ENCODE peak calls at places on chromosome 16, in five cellular contexts. One of them, this sample, is unnamed.

GRCh38 chr16:10868562-10869469 is 8.2 kb upstream of the CIITA start:
- DNase-seq in ovary: no peak
- DNase-seq in fibroblast of lung: no peak
- DNase-seq in upper lobe of left lung: peak; percentile 77
- DNase-seq in PC-3: no peak
- DNase-seq in this sample: no peak

GRCh38 chr16:10936585-10936984 is 5.7 kb downstream of the DEXI start:
- DNase-seq in ovary: no peak
- DNase-seq in fibroblast of lung: no peak
- DNase-seq in upper lobe of left lung: no peak
- DNase-seq in PC-3: no peak
- DNase-seq in this sample: no peak

GRCh38 chr16:83453977-83454376 is 353.8 kb upstream of the HSBP1 start:
- DNase-seq in ovary: no peak
- DNase-seq in fibroblast of lung: no peak
- DNase-seq in upper lobe of left lung: no peak
- DNase-seq in PC-3: no peak
- DNase-seq in this sample: no peak

GRCh38 chr16:25135239-25135878 is 23.8 kb downstream of the LCMT1 start:
- DNase-seq in ovary: no peak
- DNase-seq in fibroblast of lung: peak; percentile 52
- DNase-seq in upper lobe of left lung: no peak
- DNase-seq in PC-3: peak; percentile 78
- DNase-seq in this sample: no peak

GRCh38 chr16:17921357-17921978 is 415.1 kb downstream of the NPIPA8 start:
- DNase-seq in ovary: no peak
- DNase-seq in fibroblast of lung: no peak
- DNase-seq in upper lobe of left lung: peak; percentile 34
- DNase-seq in PC-3: peak; percentile 3
- DNase-seq in this sample: peak; percentile 80

GRCh38 chr16:87288753-87289362 is 28.3 kb downstream of the C16orf95 start:
- DNase-seq in ovary: no peak
- DNase-seq in fibroblast of lung: peak; percentile 91
- DNase-seq in upper lobe of left lung: no peak
- DNase-seq in PC-3: no peak
- DNase-seq in this sample: no peak

GRCh38 chr16:25089346-25089745 is 22.2 kb upstream of the LCMT1 start:
- DNase-seq in ovary: no peak
- DNase-seq in fibroblast of lung: no peak
- DNase-seq in upper lobe of left lung: no peak
- DNase-seq in PC-3: peak; percentile 65
- DNase-seq in this sample: no peak

GRCh38 chr16:84042879-84043485 is 387 bp upstream of the SLC38A8 start:
- DNase-seq in ovary: no peak
- DNase-seq in fibroblast of lung: no peak
- DNase-seq in upper lobe of left lung: peak; percentile 33
- DNase-seq in PC-3: no peak
- DNase-seq in this sample: peak; percentile 35

GRCh38 chr16:11140466-11140865 is 115.5 kb downstream of the SOCS1 start:
- DNase-seq in ovary: no peak
- DNase-seq in fibroblast of lung: no peak
- DNase-seq in upper lobe of left lung: no peak
- DNase-seq in PC-3: no peak
- DNase-seq in this sample: no peak

GRCh38 chr16:48491517-48491916 is 106.3 kb upstream of the SIAH1 start:
- DNase-seq in ovary: no peak
- DNase-seq in fibroblast of lung: peak; percentile 62
- DNase-seq in upper lobe of left lung: no peak
- DNase-seq in PC-3: no peak
- DNase-seq in this sample: no peak

GRCh38 chr16:66899945-66900688 is 18.6 kb downstream of the CDH16 start:
- DNase-seq in ovary: peak; percentile 94
- DNase-seq in fibroblast of lung: peak; percentile 87
- DNase-seq in upper lobe of left lung: peak; percentile 82
- DNase-seq in PC-3: peak; percentile 21
- DNase-seq in this sample: peak; percentile 97

GRCh38 chr16:58367252-58367651 is 25.0 kb upstream of the GINS3 start:
- DNase-seq in ovary: no peak
- DNase-seq in fibroblast of lung: no peak
- DNase-seq in upper lobe of left lung: no peak
- DNase-seq in PC-3: no peak
- DNase-seq in this sample: no peak

GRCh38 chr16:4663756-4664465 is 29.5 kb upstream of the NUDT16L1 start:
- DNase-seq in ovary: no peak
- DNase-seq in fibroblast of lung: no peak
- DNase-seq in upper lobe of left lung: peak; percentile 80
- DNase-seq in PC-3: no peak
- DNase-seq in this sample: no peak

GRCh38 chr16:65318138-65318537 is 196.3 kb upstream of the CDH11 start:
- DNase-seq in ovary: no peak
- DNase-seq in fibroblast of lung: no peak
- DNase-seq in upper lobe of left lung: no peak
- DNase-seq in PC-3: no peak
- DNase-seq in this sample: peak; percentile 92

GRCh38 chr16:50193594-50193993 is 40.5 kb downstream of the TENT4B start:
- DNase-seq in ovary: no peak
- DNase-seq in fibroblast of lung: no peak
- DNase-seq in upper lobe of left lung: no peak
- DNase-seq in PC-3: no peak
- DNase-seq in this sample: no peak

GRCh38 chr16:73873643-73874042 is 423.0 kb upstream of the PSMD7 start:
- DNase-seq in ovary: no peak
- DNase-seq in fibroblast of lung: no peak
- DNase-seq in upper lobe of left lung: no peak
- DNase-seq in PC-3: no peak
- DNase-seq in this sample: no peak

DNA sequence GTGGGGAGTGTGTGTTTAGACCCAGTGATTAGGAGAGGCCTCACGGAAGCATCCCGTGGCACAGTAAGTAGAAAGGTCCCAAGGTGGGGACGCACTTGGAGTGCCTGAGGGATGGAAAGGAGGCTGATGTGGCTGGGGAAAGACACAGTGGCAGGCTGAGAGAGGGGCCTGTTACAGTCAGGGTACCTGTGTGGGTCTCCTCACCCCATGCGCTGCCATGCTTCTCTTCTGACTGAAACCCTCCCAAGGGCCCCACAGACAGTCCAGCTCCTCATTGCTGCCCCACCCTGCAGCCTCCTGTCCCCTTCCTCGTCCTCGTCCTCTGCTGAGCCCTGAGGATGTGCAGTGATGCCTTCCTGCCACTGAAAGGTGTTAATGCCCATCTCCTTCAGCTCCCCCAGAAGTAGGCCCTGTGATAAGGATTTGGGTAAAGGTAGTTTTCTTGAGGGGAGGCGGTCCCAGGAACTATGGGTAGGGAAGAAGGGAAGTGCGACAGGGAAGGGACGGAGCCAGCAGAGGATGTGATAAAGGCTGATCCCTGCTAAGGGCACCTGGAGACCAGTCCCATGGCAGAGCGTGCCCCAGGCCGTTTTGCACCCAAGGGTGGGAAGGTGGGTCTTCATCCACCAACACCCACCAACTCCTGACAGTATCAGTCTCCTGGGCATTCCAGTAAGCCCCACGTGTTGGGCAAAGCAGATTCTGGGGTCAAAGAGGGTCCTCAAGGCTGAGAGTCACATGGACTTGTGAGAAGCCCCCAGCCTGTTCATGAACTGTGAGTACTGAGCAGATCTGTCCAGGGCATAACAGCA is 237.2 kb downstream of the GSG1L start:
- DNase-seq in ovary: no peak
- DNase-seq in fibroblast of lung: no peak
- DNase-seq in upper lobe of left lung: no peak
- DNase-seq in PC-3: no peak
- DNase-seq in this sample: no peak
- H3K27me3 ChIP-seq in ovary: no peaks in the 10 kb centered on the region
- H3K27me3 ChIP-seq in fibroblast of lung: no peaks in the 10 kb centered on the region
- H3K27me3 ChIP-seq in upper lobe of left lung: no peaks in the 10 kb centered on the region
- H3K27me3 ChIP-seq in PC-3: no peaks in the 10 kb centered on the region
- H3K27me3 ChIP-seq in this sample: no peaks in the 10 kb centered on the region

DNA sequence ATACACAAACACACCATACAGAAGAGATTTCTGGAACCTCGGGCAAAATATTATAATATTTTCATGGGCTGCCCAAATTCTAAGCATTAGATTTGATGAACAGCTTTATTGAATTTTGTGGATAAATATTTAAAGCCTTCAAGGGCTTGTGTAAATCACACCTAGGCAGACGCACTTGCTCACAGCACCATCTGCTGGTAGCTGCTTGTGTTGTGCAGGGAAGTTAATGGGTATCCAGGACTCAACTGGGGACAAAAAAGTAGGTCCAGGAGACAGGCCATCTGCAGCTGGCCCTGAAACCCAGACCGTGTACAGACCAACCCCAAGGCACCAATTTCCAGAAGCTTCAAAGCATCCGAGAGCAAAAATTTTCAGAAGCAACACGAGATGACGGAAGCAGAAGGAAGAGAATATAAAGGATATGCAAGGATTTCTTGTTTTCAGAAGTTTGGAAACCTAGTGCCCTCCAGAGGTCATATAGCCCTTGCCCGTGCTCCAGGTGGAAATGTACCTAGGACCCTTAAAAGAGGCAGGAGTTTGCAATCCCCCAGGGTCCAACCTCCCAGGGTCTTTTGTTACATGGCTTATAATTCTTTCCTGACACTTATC is 140.0 kb downstream of the CHD9NB start:
- DNase-seq in ovary: peak; percentile 23
- DNase-seq in fibroblast of lung: peak; percentile 66
- DNase-seq in upper lobe of left lung: peak; percentile 56
- DNase-seq in PC-3: peak; percentile 66
- DNase-seq in this sample: peak; percentile 78
- TF ChIP-seq CTCF in ovary: no peak
- TF ChIP-seq CTCF in fibroblast of lung: peak; percentile 59
- TF ChIP-seq CTCF in upper lobe of left lung: peak; percentile 39
- TF ChIP-seq CTCF in PC-3: peak; percentile 75
- TF ChIP-seq CTCF in this sample: peak; percentile 85

GRCh38 chr16:86059253-86060171 is 160.6 kb downstream of the IRF8 start:
- DNase-seq in ovary: peak; percentile 32
- DNase-seq in fibroblast of lung: peak; percentile 47
- DNase-seq in upper lobe of left lung: no peak
- DNase-seq in PC-3: no peak
- DNase-seq in this sample: no peak
- H3K27me3 ChIP-seq in ovary: no peaks in the 10 kb centered on the region
- H3K27me3 ChIP-seq in fibroblast of lung: peaks cover 13% of the 10 kb centered on the region
- H3K27me3 ChIP-seq in upper lobe of left lung: no peaks in the 10 kb centered on the region
- H3K27me3 ChIP-seq in PC-3: peaks cover 57% of the 10 kb centered on the region
- H3K27me3 ChIP-seq in this sample: no peaks in the 10 kb centered on the region

GRCh38 chr16:1964506-1965471 is at the start of gene RPS2:
- DNase-seq in ovary: peak; percentile 99
- DNase-seq in fibroblast of lung: peak; percentile 99
- DNase-seq in upper lobe of left lung: peak; percentile 99
- DNase-seq in PC-3: peak; percentile 95
- DNase-seq in this sample: peak; percentile 99

GRCh38 chr16:1961651-1962067 is 2.3 kb downstream of the NDUFB10 start:
- DNase-seq in ovary: no peak
- DNase-seq in fibroblast of lung: no peak
- DNase-seq in upper lobe of left lung: no peak
- DNase-seq in PC-3: no peak
- DNase-seq in this sample: no peak

GRCh38 chr16:1965610-1966009 is 984 bp upstream of the RPS2 start:
- DNase-seq in ovary: no peak
- DNase-seq in fibroblast of lung: no peak
- DNase-seq in upper lobe of left lung: no peak
- DNase-seq in PC-3: no peak
- DNase-seq in this sample: no peak

GRCh38 chr16:1966460-1966859 is at the start of gene RNF151:
- DNase-seq in ovary: no peak
- DNase-seq in fibroblast of lung: no peak
- DNase-seq in upper lobe of left lung: no peak
- DNase-seq in PC-3: no peak
- DNase-seq in this sample: no peak

GRCh38 chr16:1964046-1964505 is 550 bp downstream of the RPS2 start:
- DNase-seq in ovary: peak; percentile 60
- DNase-seq in fibroblast of lung: peak; percentile 34
- DNase-seq in upper lobe of left lung: peak; percentile 50
- DNase-seq in PC-3: no peak
- DNase-seq in this sample: no peak
- TF ChIP-seq CTCF in ovary: no peak
- TF ChIP-seq CTCF in fibroblast of lung: no peak
- TF ChIP-seq CTCF in upper lobe of left lung: no peak
- TF ChIP-seq CTCF in PC-3: no peak
- TF ChIP-seq CTCF in this sample: peak; percentile 35

DNA sequence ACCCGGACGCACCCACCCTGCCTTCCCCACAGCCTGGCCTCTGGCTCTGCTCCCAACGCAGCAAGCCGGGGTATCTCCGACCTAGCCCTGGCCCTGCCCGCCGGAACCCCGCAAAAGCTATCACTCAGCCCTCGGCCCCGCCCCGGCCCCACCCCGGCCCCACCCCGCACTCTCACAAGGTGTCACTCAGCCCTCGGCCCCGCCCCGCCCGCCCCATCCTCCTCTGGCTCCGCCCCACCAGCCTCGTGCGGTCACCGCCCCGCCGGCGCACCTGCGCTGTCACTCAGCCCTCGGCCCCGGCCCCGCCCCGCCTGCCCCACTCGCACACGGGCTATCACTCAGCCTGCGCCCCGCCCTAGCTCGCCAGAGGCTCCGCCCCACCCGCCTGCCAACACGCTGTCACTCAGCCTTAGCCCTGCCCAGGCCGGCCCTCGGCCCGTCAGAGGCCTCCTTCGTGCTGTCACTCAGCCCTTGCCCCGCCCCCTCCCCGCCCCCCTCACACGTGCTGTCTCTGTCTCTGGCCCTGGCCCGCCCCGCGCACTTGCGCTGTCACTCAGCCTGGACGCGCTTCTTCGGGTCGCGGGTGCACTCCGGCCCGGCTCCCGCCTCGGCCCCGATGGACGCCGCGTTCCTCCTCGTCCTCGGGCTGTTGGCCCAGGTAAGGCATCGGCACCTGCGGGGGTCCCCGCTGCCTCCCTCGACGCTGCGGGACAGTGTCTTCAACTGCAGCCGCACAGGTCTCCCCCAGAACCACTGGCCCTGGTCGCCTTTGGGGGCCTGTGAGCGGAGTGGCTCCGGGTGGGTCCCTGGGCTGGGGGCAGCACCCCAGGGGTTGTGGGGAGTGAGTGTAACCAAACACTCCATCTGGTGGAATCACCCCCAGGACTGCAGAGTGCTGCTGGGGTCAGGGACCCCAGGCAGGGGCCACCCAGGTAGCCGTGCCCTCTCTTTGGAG is at the start of gene CDH15:
- DNase-seq in ovary: peak; percentile 61
- DNase-seq in fibroblast of lung: peak; percentile 82
- DNase-seq in upper lobe of left lung: peak; percentile 96
- DNase-seq in PC-3: peak; percentile 94
- DNase-seq in this sample: peak; percentile 94
- H3K27me3 ChIP-seq in ovary: peaks cover 9% of the 10 kb centered on the region
- H3K27me3 ChIP-seq in fibroblast of lung: no peaks in the 10 kb centered on the region
- H3K27me3 ChIP-seq in upper lobe of left lung: no peaks in the 10 kb centered on the region
- H3K27me3 ChIP-seq in PC-3: no peaks in the 10 kb centered on the region
- H3K27me3 ChIP-seq in this sample: no peaks in the 10 kb centered on the region

GRCh38 chr16:1073262-1073558 is 663 bp downstream of the SSTR5 start:
- DNase-seq in ovary: no peak
- DNase-seq in fibroblast of lung: no peak
- DNase-seq in upper lobe of left lung: no peak
- DNase-seq in PC-3: no peak
- DNase-seq in this sample: no peak

GRCh38 chr16:1074379-1074649 is 1.8 kb downstream of the SSTR5 start:
- DNase-seq in ovary: no peak
- DNase-seq in fibroblast of lung: no peak
- DNase-seq in upper lobe of left lung: no peak
- DNase-seq in PC-3: no peak
- DNase-seq in this sample: no peak

GRCh38 chr16:1072526-1073261 is at the start of gene SSTR5:
- DNase-seq in ovary: no peak
- DNase-seq in fibroblast of lung: no peak
- DNase-seq in upper lobe of left lung: no peak
- DNase-seq in PC-3: no peak
- DNase-seq in this sample: no peak

GRCh38 chr16:1075546-1075945 is 3.0 kb downstream of the SSTR5 start:
- DNase-seq in ovary: no peak
- DNase-seq in fibroblast of lung: no peak
- DNase-seq in upper lobe of left lung: no peak
- DNase-seq in PC-3: no peak
- DNase-seq in this sample: no peak

GRCh38 chr16:1073566-1074378 is 1.2 kb downstream of the SSTR5 start:
- DNase-seq in ovary: no peak
- DNase-seq in fibroblast of lung: no peak
- DNase-seq in upper lobe of left lung: no peak
- DNase-seq in PC-3: no peak
- DNase-seq in this sample: peak; percentile 65
- TF ChIP-seq CTCF in ovary: no peak
- TF ChIP-seq CTCF in fibroblast of lung: no peak
- TF ChIP-seq CTCF in upper lobe of left lung: no peak
- TF ChIP-seq CTCF in PC-3: no peak
- TF ChIP-seq CTCF in this sample: peak; percentile 83